ENCODE peak calls at places on chromosomes 16 and 17, in eight cellular contexts. F is keratinocyte, K is fibroblast of mammary gland, Q is AG09309, S is fibroblast of villous mesenchyme, L is cardiac muscle cell, J is kidney epithelial cell, N is lower lobe of right lung. Y is an unnamed sample.

GRCh38 chr16:30921459-30921747 is 2.0 kb upstream of the FBXL19 start:
- DNase-seq in F (no peak), K (no peak), Q (no peak), S (no peak), L (no peak), J (no peak), N (no peak), Y (no peak)

GRCh38 chr16:67910162-67910561 is 17.1 kb downstream of the PSKH1 start:
- DNase-seq in F (no peak), K (peak), Q (peak), S (peak), L (peak), J (no peak), N (no peak), Y (no peak)

GRCh38 chr16:25613931-25614330 is 77.8 kb upstream of the HS3ST4 start:
- DNase-seq in F (no peak), K (no peak), Q (no peak), S (no peak), L (no peak), J (no peak), N (no peak), Y (no peak)

GRCh38 chr17:1907818-1908698 is 78.3 kb downstream of the RPA1 start:
- DNase-seq in F (no peak), K (peak), Q (no peak), S (peak), L (peak), J (no peak), N (no peak), Y (no peak)

GRCh38 chr16:81956213-81956948 is 54.9 kb downstream of the SDR42E1 start:
- DNase-seq in F (no peak), K (peak), Q (peak), S (peak), L (peak), J (no peak), N (peak), Y (no peak)

GRCh38 chr16:27108826-27109665 is 42.3 kb downstream of the C16orf82 start:
- DNase-seq in F (no peak), K (no peak), Q (no peak), S (no peak), L (no peak), J (no peak), N (no peak), Y (no peak)

GRCh38 chr16:70675851-70676513 is 9.9 kb downstream of the MTSS2 start:
- DNase-seq in F (no peak), K (no peak), Q (no peak), S (no peak), L (no peak), J (no peak), N (no peak), Y (no peak)

GRCh38 chr16:9351440-9351839 is 260.0 kb downstream of the HAPSTR1 start:
- DNase-seq in F (no peak), K (no peak), Q (no peak), S (no peak), L (no peak), J (no peak), N (no peak), Y (no peak)

GRCh38 chr17:36928450-36929125 is 8.7 kb upstream of the LHX1 start:
- DNase-seq in F (no peak), K (no peak), Q (no peak), S (no peak), L (no peak), J (no peak), N (no peak), Y (no peak)

GRCh38 chr17:6654816-6655731 is 3.5 kb downstream of the C17orf100 start:
- DNase-seq in F (no peak), K (no peak), Q (no peak), S (no peak), L (no peak), J (no peak), N (peak), Y (no peak)

GRCh38 chr17:31412511-31412910 is 21.0 kb downstream of the RAB11FIP4 start:
- DNase-seq in F (no peak), K (no peak), Q (no peak), S (no peak), L (no peak), J (no peak), N (no peak), Y (no peak)

GRCh38 chr16:9119795-9120194 is 28.4 kb downstream of the HAPSTR1 start:
- DNase-seq in F (no peak), K (peak), Q (peak), S (peak), L (peak), J (no peak), N (no peak), Y (no peak)

GRCh38 chr17:78374189-78374588 is 4.3 kb upstream of the PGS1 start:
- DNase-seq in F (no peak), K (no peak), Q (no peak), S (no peak), L (no peak), J (no peak), N (no peak), Y (no peak)

GRCh38 chr17:42457107-42457787 is 1.4 kb upstream of the ATP6V0A1 start:
- DNase-seq in F (no peak), K (no peak), Q (no peak), S (peak), L (peak), J (no peak), N (no peak), Y (no peak)

GRCh38 chr17:19313746-19314651 is 48.5 kb downstream of the B9D1 start:
- DNase-seq in F (no peak), K (peak), Q (no peak), S (peak), L (no peak), J (no peak), N (peak), Y (no peak)

GRCh38 chr16:19757026-19757425 is 39.0 kb downstream of the IQCK start:
- DNase-seq in F (no peak), K (peak), Q (no peak), S (no peak), L (no peak), J (no peak), N (no peak), Y (no peak)

GRCh38 chr17:37458805-37459204 is 30.9 kb upstream of the DUSP14 start:
- DNase-seq in F (no peak), K (peak), Q (no peak), S (peak), L (peak), J (no peak), N (no peak), Y (no peak)

GRCh38 chr17:43861960-43862359 is 15.0 kb downstream of the CD300LG start:
- DNase-seq in F (no peak), K (no peak), Q (no peak), S (no peak), L (no peak), J (no peak), N (no peak), Y (no peak)

GRCh38 chr17:39772415-39772814 is 34.7 kb downstream of the GRB7 start:
- DNase-seq in F (no peak), K (no peak), Q (no peak), S (no peak), L (no peak), J (no peak), N (no peak), Y (no peak)

GRCh38 chr17:8031261-8031661 is 7.6 kb upstream of the ALOX15B start:
- DNase-seq in F (no peak), K (no peak), Q (no peak), S (peak), L (peak), J (no peak), N (no peak), Y (no peak)

GRCh38 chr17:43316522-43317142 is 82.2 kb upstream of the ARL4D start:
- DNase-seq in F (no peak), K (no peak), Q (no peak), S (no peak), L (no peak), J (no peak), N (no peak), Y (no peak)

GRCh38 chr16:9384141-9384540 is 292.7 kb downstream of the HAPSTR1 start:
- DNase-seq in F (no peak), K (no peak), Q (no peak), S (no peak), L (no peak), J (no peak), N (no peak), Y (no peak)

GRCh38 chr16:46688101-46688656 is 799 bp downstream of the VPS35 start:
- DNase-seq in F (no peak), K (peak), Q (no peak), S (peak), L (peak), J (no peak), N (peak), Y (no peak)
- TF ChIP-seq CTCF in F (no peak), K (peak), Q (no peak), S (peak), L (peak), J (no peak), N (no peak), Y (no peak)

GRCh38 chr16:49281481-49281842 is at the start of gene CBLN1:
- DNase-seq in F (no peak), K (no peak), Q (no peak), S (no peak), L (no peak), J (no peak), N (no peak), Y (no peak)
- H3K4me3 ChIP-seq in F (no peak), K (no peak), Q (no peak), S (no peak), L (peak), J (peak), N (peak), Y (peak)

GRCh38 chr17:81510798-81511549 is 1.6 kb downstream of the ACTG1 start:
- DNase-seq in F (no peak), K (no peak), Q (no peak), S (peak), L (peak), J (no peak), N (peak), Y (no peak)
- TF ChIP-seq CTCF in F (no peak), K (no peak), Q (no peak), S (no peak), L (no peak), J (no peak), N (no peak), Y (no peak)

GRCh38 chr16:11224894-11225676 is 30.9 kb downstream of the SOCS1 start:
- DNase-seq in F (no peak), K (no peak), Q (no peak), S (no peak), L (no peak), J (no peak), N (peak), Y (no peak)
- H3K4me3 ChIP-seq in F (no peak), K (no peak), Q (no peak), S (no peak), L (no peak), J (no peak), N (peak), Y (no peak)